ENCODE peak calls at places on chromosomes 7 and 10, in nine cellular contexts. P is A549, Q is fibroblast of pulmonary artery, O is right atrium auricular region, D is mammary epithelial cell, C is endodermal cell, U is tibial nerve, Y is astrocyte of the cerebellum, M is astrocyte of the spinal cord. G is an unnamed sample.

GRCh38 chr7:154347867-154348266 is 295.7 kb downstream of the DPP6 start:
- DNase-seq in P (no peak), Q (no peak), O (no peak), D (no peak), C (no peak), U (no peak), Y (no peak), M (no peak), G (no peak)

GRCh38 chr7:16850772-16851466 is 30.9 kb downstream of the AGR3 start:
- DNase-seq in P (no peak), Q (no peak), O (no peak), D (no peak), C (no peak), U (no peak), Y (no peak), M (no peak), G (no peak)

GRCh38 chr10:88161070-88161469 is 297.6 kb downstream of the PTEN start:
- DNase-seq in P (no peak), Q (no peak), O (no peak), D (no peak), C (no peak), U (no peak), Y (no peak), M (no peak), G (no peak)

GRCh38 chr7:47707596-47707995 is 125.7 kb upstream of the TNS3 start:
- DNase-seq in P (no peak), Q (no peak), O (no peak), D (no peak), C (no peak), U (no peak), Y (no peak), M (no peak), G (no peak)

GRCh38 chr10:45355494-45355893 is 18.5 kb upstream of the ALOX5 start:
- DNase-seq in P (no peak), Q (no peak), O (no peak), D (no peak), C (no peak), U (no peak), Y (no peak), M (no peak), G (no peak)

GRCh38 chr10:73251683-73252444 is 580 bp downstream of the MRPS16 start:
- DNase-seq in P (peak; percentile 36), Q (no peak), O (no peak), D (no peak), C (peak; percentile 71), U (no peak), Y (no peak), M (no peak), G (no peak)

GRCh38 chr7:129848436-129848835 is 104.3 kb downstream of the UBE2H start:
- DNase-seq in P (no peak), Q (no peak), O (no peak), D (no peak), C (no peak), U (no peak), Y (no peak), M (no peak), G (no peak)

GRCh38 chr7:29289156-29290021 is 94.8 kb downstream of the CHN2 start:
- DNase-seq in P (no peak), Q (peak; percentile 58), O (no peak), D (no peak), C (no peak), U (no peak), Y (peak; percentile 19), M (peak; percentile 51), G (no peak)

GRCh38 chr10:565146-565545 is 124.3 kb downstream of the DIP2C start:
- DNase-seq in P (no peak), Q (no peak), O (no peak), D (no peak), C (no peak), U (no peak), Y (no peak), M (no peak), G (no peak)

GRCh38 chr10:70174058-70174741 is 3.9 kb upstream of the SAR1A start:
- DNase-seq in P (no peak), Q (no peak), O (no peak), D (peak; percentile 46), C (peak; percentile 45), U (no peak), Y (no peak), M (no peak), G (no peak)

GRCh38 chr7:131293018-131293417 is 34.7 kb upstream of the MKLN1 start:
- DNase-seq in P (no peak), Q (peak; percentile 37), O (peak; percentile 76), D (peak; percentile 64), C (no peak), U (no peak), Y (no peak), M (peak; percentile 52), G (peak; percentile 25)

GRCh38 chr7:78587443-78588044 is 789.0 kb downstream of the PHTF2 start:
- DNase-seq in P (peak; percentile 4), Q (peak; percentile 29), O (no peak), D (no peak), C (no peak), U (no peak), Y (no peak), M (no peak), G (no peak)
- TF ChIP-seq CTCF in P (peak; percentile 49), Q (peak; percentile 37), O (peak; percentile 36), D (peak; percentile 56), C (peak; percentile 69), U (no peak), Y (peak; percentile 13), M (peak; percentile 1), G (peak; percentile 47)

GRCh38 chr10:8051851-8052257 is 2.6 kb upstream of the GATA3 start:
- DNase-seq in P (no peak), Q (no peak), O (no peak), D (peak; percentile 66), C (no peak), U (no peak), Y (no peak), M (no peak), G (no peak)

GRCh38 chr10:8051109-8051781 is 3.2 kb upstream of the GATA3 start:
- DNase-seq in P (no peak), Q (no peak), O (no peak), D (peak; percentile 63), C (peak; percentile 89), U (no peak), Y (no peak), M (no peak), G (no peak)

GRCh38 chr10:8053446-8054242 is 844 bp upstream of the GATA3 start:
- DNase-seq in P (peak; percentile 92), Q (peak; percentile 88), O (peak; percentile 79), D (peak; percentile 89), C (peak; percentile 97), U (no peak), Y (peak; percentile 23), M (peak; percentile 67), G (peak; percentile 21)

GRCh38 chr10:8052970-8053445 is 1.5 kb upstream of the GATA3 start:
- DNase-seq in P (no peak), Q (no peak), O (no peak), D (no peak), C (no peak), U (no peak), Y (no peak), M (no peak), G (no peak)

DNA sequence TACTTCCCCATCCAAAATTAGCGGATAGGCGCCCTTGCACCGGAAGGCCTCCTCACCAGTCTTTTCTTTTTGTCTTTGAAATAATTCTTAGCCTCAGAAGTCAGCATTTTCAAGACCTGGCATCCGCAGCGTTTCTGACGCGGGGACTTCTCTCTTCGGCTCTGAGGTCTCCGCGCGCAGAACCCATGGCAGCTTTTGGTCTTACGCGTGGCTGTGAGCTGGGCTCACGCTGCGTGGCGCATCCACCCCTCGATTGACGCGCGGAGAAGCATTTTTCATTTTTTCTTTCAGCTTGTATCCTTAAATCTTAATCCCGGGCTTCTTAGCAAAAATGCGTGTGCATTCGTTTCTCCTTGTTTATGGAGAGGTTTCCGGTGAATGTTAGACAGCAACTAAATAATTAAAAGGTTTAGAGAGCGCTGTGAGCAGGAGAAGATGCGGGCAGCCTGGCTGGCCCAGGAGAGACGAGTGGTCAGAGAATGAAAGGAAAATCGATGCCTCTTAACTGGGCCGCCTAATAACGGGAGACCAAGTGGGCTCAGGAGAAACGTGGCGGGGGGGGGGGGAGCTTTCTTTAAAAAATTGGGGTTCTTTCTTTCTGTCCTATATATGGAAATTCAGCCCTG is 2.0 kb upstream of the GATA3 start:
- DNase-seq in P (no peak), Q (no peak), O (no peak), D (peak; percentile 53), C (peak; percentile 47), U (no peak), Y (no peak), M (peak; percentile 45), G (no peak)
- H3K4me3 ChIP-seq in P (no peak overlapping the region), Q (no peak overlapping the region), O (no peak overlapping the region), D (peak overlapping the region; percentile 29), C (peak overlapping the region; percentile 65), U (no peak overlapping the region), Y (no peak overlapping the region), M (no peak overlapping the region), G (no peak overlapping the region)

GRCh38 chr10:53135213-53135896 is 362.8 kb upstream of the MBL2 start:
- DNase-seq in P (no peak), Q (no peak), O (no peak), D (no peak), C (no peak), U (no peak), Y (no peak), M (no peak), G (no peak)
- TF ChIP-seq CTCF in P (no peak), Q (no peak), O (no peak), D (no peak), C (no peak), U (no peak), Y (no peak), M (no peak), G (no peak)

GRCh38 chr10:129961274-129961839 is 2.7 kb downstream of the EBF3 start:
- DNase-seq in P (no peak), Q (peak; percentile 50), O (no peak), D (no peak), C (peak; percentile 46), U (no peak), Y (no peak), M (no peak), G (no peak)

GRCh38 chr10:129962092-129962494 is 2.0 kb downstream of the EBF3 start:
- DNase-seq in P (no peak), Q (peak; percentile 67), O (peak; percentile 59), D (no peak), C (peak; percentile 68), U (no peak), Y (no peak), M (no peak), G (no peak)

GRCh38 chr10:129963831-129964501 is at the start of gene EBF3:
- DNase-seq in P (no peak), Q (peak; percentile 89), O (peak; percentile 87), D (peak; percentile 25), C (peak; percentile 93), U (peak; percentile 89), Y (no peak), M (no peak), G (no peak)

GRCh38 chr10:129963076-129963830 is 821 bp downstream of the EBF3 start:
- DNase-seq in P (no peak), Q (peak; percentile 67), O (peak; percentile 61), D (no peak), C (peak; percentile 80), U (no peak), Y (no peak), M (no peak), G (no peak)

DNA sequence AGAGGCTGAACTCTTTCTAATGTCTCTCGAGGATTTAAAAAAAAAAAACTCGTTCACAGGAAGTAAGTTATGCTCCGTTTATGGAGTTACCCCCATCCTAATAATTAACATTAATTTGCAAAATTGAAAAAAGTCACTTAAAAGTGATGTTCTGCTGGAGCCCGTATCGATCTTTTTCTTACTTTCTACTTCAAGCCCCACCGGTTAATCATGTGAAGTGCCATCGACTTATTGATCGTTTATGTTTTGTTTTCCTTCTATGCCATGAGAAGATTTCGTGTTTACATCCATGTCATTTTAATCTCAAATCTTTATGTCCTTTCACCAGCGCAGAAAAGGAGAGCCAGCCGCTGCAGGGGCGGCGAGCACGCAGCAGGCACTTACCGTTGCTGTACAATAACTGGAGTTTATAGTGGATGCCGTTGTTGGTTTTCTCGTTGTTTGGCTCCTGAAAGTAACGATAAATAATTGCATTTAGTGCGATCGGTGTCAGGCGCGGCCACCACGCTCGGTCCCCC is 1.5 kb downstream of the EBF3 start:
- DNase-seq in P (no peak), Q (no peak), O (no peak), D (no peak), C (no peak), U (no peak), Y (no peak), M (no peak), G (no peak)
- H3K4me3 ChIP-seq in P (peak overlapping the region; percentile 53), Q (peak overlapping the region; percentile 76), O (peak overlapping the region; percentile 50), D (no peak overlapping the region), C (peak overlapping the region; percentile 76), U (peak overlapping the region; percentile 50), Y (peak overlapping the region; percentile 23), M (peak overlapping the region; percentile 43), G (peak overlapping the region; percentile 30)

G was measured in AG09309.